ENCODE peak calls at places on chromosome 15, in eight cellular contexts. W is suprapubic skin, A is transverse colon, M is spleen, P is SJSA1, G is stomach, X is heart left ventricle, Q is pancreas. C is an unnamed sample.
A peak's percentile ranks its signal among the peaks of the same experiment; 100 is the strongest.

GRCh38 chr15:40930430-40931299 is 1.5 kb downstream of the DLL4 start:
- DNase-seq in G (no peak), A (peak; percentile 63), P (no peak), W (no peak), M (peak; percentile 77), Q (peak; percentile 62), X (peak; percentile 80), C (no peak)

GRCh38 chr15:54567408-54568040 is 589.3 kb downstream of the UNC13C start:
- DNase-seq in M (no peak), P (no peak), A (no peak), W (no peak), Q (no peak), G (no peak), X (no peak), C (no peak)

GRCh38 chr15:76996526-76997401 is 1.8 kb downstream of the PSTPIP1 start:
- DNase-seq in W (no peak), Q (no peak), P (no peak), M (peak; percentile 88), G (no peak), X (peak; percentile 77), A (no peak), C (peak; percentile 49)

GRCh38 chr15:52337961-52338535 is 42.4 kb upstream of the MYO5C start:
- DNase-seq in A (no peak), G (no peak), X (no peak), Q (no peak), P (no peak), M (no peak), W (no peak), C (no peak)

GRCh38 chr15:79008666-79009065 is 63.8 kb upstream of the CTSH start:
- DNase-seq in X (peak; percentile 25), Q (no peak), A (no peak), W (no peak), P (no peak), M (no peak), G (no peak), C (no peak)

GRCh38 chr15:81294501-81294850 is 29.5 kb downstream of the STARD5 start:
- DNase-seq in X (no peak), W (no peak), P (no peak), G (no peak), A (peak; percentile 48), Q (no peak), M (peak; percentile 82), C (no peak)

GRCh38 chr15:101803676-101804075 is 367 bp downstream of the OR4F6 start:
- DNase-seq in W (no peak), A (no peak), G (no peak), M (no peak), X (no peak), Q (no peak), P (peak; percentile 65), C (no peak)

GRCh38 chr15:40091861-40092415 is 16.7 kb downstream of the BMF start:
- DNase-seq in Q (no peak), P (no peak), W (no peak), G (no peak), A (no peak), M (no peak), X (no peak), C (no peak)

DNA sequence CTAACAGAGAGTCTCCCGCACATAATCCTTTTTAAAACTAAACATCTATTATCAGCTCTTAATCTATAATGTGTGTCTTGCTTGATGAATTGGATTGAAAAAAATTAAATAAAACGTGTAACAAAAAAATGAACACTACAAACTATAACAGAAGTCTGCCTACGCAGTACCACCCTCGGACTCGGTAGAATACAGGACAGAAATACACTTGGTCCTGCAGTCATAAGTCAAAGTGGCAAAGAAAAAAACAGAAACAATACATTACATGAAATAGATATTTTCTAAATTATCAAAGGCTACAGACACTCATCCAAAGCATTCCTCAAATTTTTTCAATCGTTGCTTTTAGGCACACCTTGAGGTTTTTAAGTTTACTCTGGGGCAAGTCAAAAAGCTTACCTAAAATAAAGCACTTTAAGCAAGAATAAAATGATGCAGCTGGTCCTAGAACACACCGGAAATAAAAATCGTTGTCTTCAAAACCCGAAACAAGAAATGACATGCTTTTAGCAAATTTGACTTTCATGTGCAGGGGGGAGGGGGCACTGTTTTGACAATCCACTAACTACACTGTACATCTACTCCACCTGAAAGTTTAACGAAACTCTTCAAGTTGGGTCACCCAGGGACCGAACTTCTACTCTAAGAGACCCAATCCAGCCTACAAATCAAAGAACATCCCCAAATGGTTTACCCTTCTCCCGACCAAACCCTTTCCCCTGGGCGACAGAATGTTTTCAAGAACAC is 1.3 kb downstream of the ADAM10 start:
- DNase-seq in X (no peak), W (no peak), G (no peak), P (no peak), M (no peak), Q (no peak), A (no peak), C (peak; percentile 15)
- H3K27ac ChIP-seq in X (peak overlapping the region; percentile 96), W (peak overlapping the region; percentile 98), G (peak overlapping the region; percentile 98), P (peak overlapping the region; percentile 93), M (peak overlapping the region; percentile 81), Q (peak overlapping the region; percentile 75), A (peak overlapping the region; percentile 99), C (peak overlapping the region; percentile 88)

DNA sequence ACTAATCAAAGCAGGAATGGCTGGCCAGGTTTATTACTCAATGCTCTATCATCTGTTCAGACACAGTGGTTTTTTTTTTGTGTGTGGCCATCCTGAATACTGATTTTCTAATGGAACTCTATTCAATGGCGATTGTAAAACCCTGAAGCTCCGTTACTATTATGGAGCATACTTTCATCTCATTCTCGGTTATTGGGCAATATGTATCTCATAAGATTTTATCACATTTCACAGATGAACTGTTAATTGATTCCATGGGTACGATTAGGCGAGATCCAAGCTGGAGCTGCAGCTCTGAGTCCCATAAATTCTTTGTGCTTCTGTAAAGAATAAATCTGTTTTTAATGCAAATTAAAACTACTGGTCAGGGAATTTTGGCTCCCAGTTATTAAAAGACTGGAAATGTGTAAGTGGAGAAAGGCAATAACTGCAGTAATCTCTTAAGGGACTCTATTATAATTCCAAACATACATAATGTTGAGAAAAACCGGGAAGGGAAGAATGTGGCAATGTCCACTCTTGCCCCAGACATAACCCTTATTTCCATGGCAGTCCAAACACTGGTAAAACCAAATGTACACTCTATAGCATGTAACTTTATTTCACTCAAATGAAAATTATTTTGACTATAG is 82.2 kb downstream of the GREM1 start:
- DNase-seq in X (no peak), W (no peak), Q (no peak), A (no peak), M (no peak), P (no peak), G (no peak), C (no peak)
- H3K4me1 ChIP-seq in X (no peaks in the 10 kb centered on the region), W (no peaks in the 10 kb centered on the region), Q (no peaks in the 10 kb centered on the region), A (no peaks in the 10 kb centered on the region), M (no peaks in the 10 kb centered on the region), P (peaks cover 18% of the 10 kb centered on the region), G (no peaks in the 10 kb centered on the region), C (no peaks in the 10 kb centered on the region)

GRCh38 chr15:59154268-59154667 is 49.3 kb downstream of the CCNB2 start:
- DNase-seq in Q (no peak), M (no peak), X (no peak), P (no peak), W (peak; percentile 44), G (no peak), A (no peak), C (no peak)

GRCh38 chr15:59150185-59150584 is 45.2 kb downstream of the CCNB2 start:
- DNase-seq in W (peak; percentile 72), G (no peak), M (no peak), Q (no peak), A (no peak), X (no peak), P (no peak), C (no peak)

GRCh38 chr15:59157398-59157797 is 49.2 kb upstream of the LDHAL6B start:
- DNase-seq in M (no peak), Q (no peak), X (no peak), A (no peak), W (no peak), G (no peak), P (no peak), C (no peak)

GRCh38 chr15:59152694-59153450 is 47.9 kb downstream of the CCNB2 start:
- DNase-seq in X (no peak), M (no peak), Q (no peak), G (no peak), P (no peak), W (peak; percentile 4), A (no peak), C (no peak)

GRCh38 chr15:59153466-59153865 is 48.5 kb downstream of the CCNB2 start:
- DNase-seq in X (no peak), G (no peak), A (no peak), M (no peak), W (peak; percentile 54), Q (no peak), P (no peak), C (no peak)
- H3K36me3 ChIP-seq in X (peaks cover 64% of the 10 kb centered on the region), G (peaks cover 97% of the 10 kb centered on the region), A (no peaks in the 10 kb centered on the region), M (peaks cover 36% of the 10 kb centered on the region), W (peaks cover 69% of the 10 kb centered on the region), Q (peaks cover 3% of the 10 kb centered on the region), P (peaks cover 87% of the 10 kb centered on the region), C (no peaks in the 10 kb centered on the region)

GRCh38 chr15:90751300-90751825 is 34.2 kb downstream of the BLM start:
- DNase-seq in G (no peak), W (no peak), M (no peak), P (no peak), Q (no peak), X (no peak), A (no peak), C (no peak)

GRCh38 chr15:90750186-90750585 is 33.0 kb downstream of the BLM start:
- DNase-seq in M (no peak), W (no peak), X (no peak), Q (no peak), P (no peak), A (no peak), G (no peak), C (no peak)

GRCh38 chr15:90744759-90745402 is 27.7 kb downstream of the BLM start:
- DNase-seq in Q (no peak), P (no peak), A (no peak), G (no peak), M (no peak), W (no peak), X (no peak), C (no peak)

GRCh38 chr15:90749754-90750153 is 32.6 kb downstream of the BLM start:
- DNase-seq in P (no peak), Q (no peak), X (no peak), W (no peak), A (no peak), G (no peak), M (no peak), C (no peak)
- H3K27ac ChIP-seq in P (no peak overlapping the region), Q (no peak overlapping the region), X (no peak overlapping the region), W (no peak overlapping the region), A (no peak overlapping the region), G (no peak overlapping the region), M (no peak overlapping the region), C (no peak overlapping the region)

DNA sequence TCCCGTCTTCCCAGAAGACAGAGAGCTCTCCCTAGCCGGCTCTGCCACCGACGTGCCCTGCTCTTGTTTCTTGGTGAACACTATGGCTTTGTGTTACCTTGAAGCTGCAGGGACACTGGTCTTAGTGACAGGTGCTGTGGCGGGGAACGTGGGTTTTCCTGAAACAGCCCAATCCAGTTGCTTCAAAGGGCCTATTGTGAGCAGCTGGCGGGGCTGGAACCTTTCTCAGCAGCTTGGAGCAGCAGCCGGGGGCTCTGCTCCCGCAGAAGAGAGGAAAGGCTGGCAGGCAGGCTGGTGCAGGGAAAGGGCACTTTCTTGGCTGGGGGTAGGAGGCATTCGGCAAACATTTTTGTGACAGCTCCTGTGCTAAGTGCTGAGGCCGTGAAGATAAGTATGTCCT is 12.8 kb downstream of the MYZAP start:
- DNase-seq in W (no peak), A (no peak), M (no peak), G (peak; percentile 57), P (no peak), X (no peak), Q (peak; percentile 86), C (no peak)
- H3K4me1 ChIP-seq in W (peaks cover under 1% of the 10 kb centered on the region), A (peaks cover 7% of the 10 kb centered on the region), M (no peaks in the 10 kb centered on the region), G (peaks cover 9% of the 10 kb centered on the region), P (peaks cover 6% of the 10 kb centered on the region), X (peaks cover 57% of the 10 kb centered on the region), Q (peaks cover 53% of the 10 kb centered on the region), C (no peaks in the 10 kb centered on the region)

GRCh38 chr15:75502360-75502759 is 50.9 kb upstream of the SIN3A start:
- DNase-seq in W (no peak), A (peak; percentile 27), G (no peak), X (no peak), P (no peak), M (no peak), Q (no peak), C (no peak)
- H3K36me3 ChIP-seq in W (peaks cover 60% of the 10 kb centered on the region), A (no peaks in the 10 kb centered on the region), G (peaks cover 88% of the 10 kb centered on the region), X (peaks cover 36% of the 10 kb centered on the region), P (peaks cover 47% of the 10 kb centered on the region), M (peaks cover 34% of the 10 kb centered on the region), Q (peaks cover 5% of the 10 kb centered on the region), C (peaks cover 5% of the 10 kb centered on the region)